ENCODE peak calls at places on chromosomes 12 and 14, in five cellular contexts. Z is iris pigment epithelial cell, D is Right ventricle myocardium superior, P is NB4, I is GM18507. V is an unnamed sample.

GRCh38 chr12:108911915-108912314 is 32.0 kb downstream of the DAO start:
- DNase-seq in Z (no peak), D (no peak), I (no peak), P (no peak), V (no peak)

GRCh38 chr12:45572114-45572513 is 157.4 kb upstream of the ARID2 start:
- DNase-seq in D (no peak), Z (no peak), I (no peak), P (no peak), V (no peak)

GRCh38 chr14:37051153-37051552 is 121.3 kb downstream of the SLC25A21 start:
- DNase-seq in D (no peak), I (no peak), P (no peak), Z (peak), V (no peak)

GRCh38 chr14:76918176-76918750 is 92.1 kb downstream of the LRRC74A start:
- DNase-seq in P (peak), I (no peak), Z (peak), D (peak), V (peak)

GRCh38 chr12:100234166-100234565 is 32.7 kb downstream of the DEPDC4 start:
- DNase-seq in P (no peak), D (no peak), I (no peak), Z (peak), V (no peak)

GRCh38 chr12:71562681-71563595 is 100.7 kb downstream of the ZFC3H1 start:
- DNase-seq in D (no peak), I (no peak), Z (no peak), P (no peak), V (no peak)

GRCh38 chr12:123115409-123116111 is 35.3 kb downstream of the PITPNM2 start:
- DNase-seq in Z (peak), D (peak), P (peak), I (no peak), V (peak)

GRCh38 chr12:90166671-90167070 is 458.0 kb upstream of the ATP2B1 start:
- DNase-seq in I (no peak), D (no peak), Z (no peak), P (no peak), V (no peak)

GRCh38 chr12:129911437-129912049 is 7.7 kb upstream of the TMEM132D start:
- DNase-seq in Z (peak), I (peak), P (peak), D (peak), V (no peak)

GRCh38 chr12:118358607-118359540 is 13.8 kb downstream of the TAOK3 start:
- DNase-seq in I (no peak), D (no peak), P (peak), Z (peak), V (no peak)

GRCh38 chr14:61188196-61188595 is 92.9 kb downstream of the TMEM30B start:
- DNase-seq in D (peak), I (no peak), Z (no peak), P (no peak), V (no peak)

GRCh38 chr12:101935769-101936741 is 58.7 kb downstream of the DRAM1 start:
- DNase-seq in Z (peak), I (no peak), D (peak), P (no peak), V (peak)

GRCh38 chr12:57046947-57047890 is 2.7 kb downstream of the MYO1A start:
- DNase-seq in I (no peak), Z (no peak), P (peak), D (no peak), V (no peak)

GRCh38 chr14:105900398-105901160 is 374.2 kb downstream of the TMEM121 start:
- DNase-seq in Z (no peak), P (no peak), D (no peak), I (no peak), V (no peak)

GRCh38 chr12:21371050-21371449 is 1.7 kb upstream of the IAPP start:
- DNase-seq in I (no peak), D (no peak), P (peak), Z (no peak), V (no peak)

GRCh38 chr12:2547273-2548044 is 247.3 kb upstream of the FKBP4 start:
- DNase-seq in P (no peak), I (no peak), Z (no peak), D (no peak), V (no peak)

GRCh38 chr12:105084251-105085250 is at the start of gene ALDH1L2:
- DNase-seq in P (peak), Z (peak), D (peak), I (peak), V (peak)

GRCh38 chr12:124853781-124854636 is 9.7 kb downstream of the SCARB1 start:
- DNase-seq in P (no peak), I (no peak), Z (no peak), D (no peak), V (no peak)

GRCh38 chr14:100891501-100892445 is 11.7 kb downstream of the RTL1 start:
- DNase-seq in D (no peak), Z (no peak), P (no peak), I (no peak), V (no peak)

GRCh38 chr12:58509116-58509885 is 411.0 kb downstream of the LRIG3 start:
- DNase-seq in P (peak), I (no peak), D (no peak), Z (peak), V (no peak)

GRCh38 chr14:81990312-81990761 is 456.7 kb upstream of the SEL1L start:
- DNase-seq in P (peak), Z (peak), D (no peak), I (no peak), V (no peak)

V was measured in tibial nerve.